ENCODE peak calls at places on chromosomes 12 and 14, in four cellular contexts. A is prostate gland, C is pancreas, E is Caco-2. X is an unnamed sample. For H3K4me1 and H3K27me3, the result is how much of the 10 kb centered on the place peaks cover.

GRCh38 chr14:26820101-26820500 is 222.3 kb upstream of the NOVA1 start:
- DNase-seq in A (no peak), C (no peak), E (no peak), X (no peak)

GRCh38 chr12:61894168-61894567 is 366.0 kb upstream of the USP15 start:
- DNase-seq in C (no peak), A (no peak), E (no peak), X (no peak)

GRCh38 chr12:113892556-113892955 is 73.6 kb downstream of the RBM19 start:
- DNase-seq in C (no peak), A (no peak), E (no peak), X (no peak)

GRCh38 chr12:16670456-16671050 is 64.6 kb upstream of the LMO3 start:
- DNase-seq in A (no peak), E (no peak), C (no peak), X (no peak)

GRCh38 chr12:132593938-132594358 is 16.4 kb downstream of the LRCOL1 start:
- DNase-seq in A (peak), C (peak), E (peak), X (peak)

GRCh38 chr12:64273527-64274403 is 51.7 kb upstream of the KICS2 start:
- DNase-seq in C (no peak), A (no peak), E (no peak), X (no peak)

GRCh38 chr12:114812858-114813761 is 129.1 kb upstream of the TBX3 start:
- DNase-seq in E (no peak), A (peak), C (no peak), X (no peak)

GRCh38 chr12:94649349-94650142 is 811 bp downstream of the TMCC3 start:
- DNase-seq in A (peak), E (peak), C (peak), X (peak)

GRCh38 chr12:117134059-117134458 is 34.8 kb upstream of the TESC start:
- DNase-seq in E (no peak), A (no peak), C (no peak), X (no peak)

GRCh38 chr12:59372971-59373370 is 222.9 kb upstream of the SLC16A7 start:
- DNase-seq in A (no peak), E (peak), C (no peak), X (no peak)

GRCh38 chr12:30631710-30632109 is 64.0 kb downstream of the IPO8 start:
- DNase-seq in E (no peak), C (no peak), A (no peak), X (no peak)

GRCh38 chr12:44774815-44775411 is 101.2 kb downstream of the NELL2 start:
- DNase-seq in E (peak), C (peak), A (no peak), X (no peak)

GRCh38 chr12:63410197-63410596 is 258.1 kb downstream of the DPY19L2 start:
- DNase-seq in E (no peak), A (no peak), C (no peak), X (no peak)

GRCh38 chr12:49200882-49201594 is 12.2 kb upstream of the TUBA1A start:
- DNase-seq in A (peak), C (no peak), E (no peak), X (no peak)

GRCh38 chr14:57287745-57288144 is 19.0 kb downstream of the AP5M1 start:
- DNase-seq in E (no peak), A (no peak), C (no peak), X (no peak)

GRCh38 chr12:57429473-57430116 is 1.2 kb downstream of the R3HDM2 start:
- DNase-seq in A (no peak), E (no peak), C (no peak), X (no peak)

GRCh38 chr14:68512088-68512487 is 280.8 kb downstream of the ZFP36L1 start:
- DNase-seq in A (no peak), E (no peak), C (no peak), X (no peak)

GRCh38 chr14:68510201-68510600 is 282.7 kb downstream of the ZFP36L1 start:
- DNase-seq in C (peak), E (no peak), A (no peak), X (peak)

GRCh38 chr14:68510951-68511726 is 281.7 kb downstream of the ZFP36L1 start:
- DNase-seq in A (no peak), C (no peak), E (no peak), X (no peak)

GRCh38 chr14:68513137-68513536 is 279.7 kb downstream of the ZFP36L1 start:
- DNase-seq in C (no peak), E (no peak), A (no peak), X (no peak)

GRCh38 chr14:68511727-68512047 is 281.2 kb downstream of the ZFP36L1 start:
- DNase-seq in C (no peak), A (no peak), E (no peak), X (no peak)
- H3K4me1 ChIP-seq in C (under half), A (under half), E (under half), X (under half)

GRCh38 chr12:122190842-122191668 is 8.1 kb downstream of the LRRC43 start:
- DNase-seq in E (peak), C (peak), A (peak), X (peak)
- TF ChIP-seq CTCF in E (peak), C (peak), A (peak), X (peak)

GRCh38 chr12:53703746-53704145 is 23.5 kb downstream of the CALCOCO1 start:
- DNase-seq in A (no peak), C (no peak), E (no peak), X (no peak)

GRCh38 chr12:53699673-53700015 is 23.8 kb upstream of the ATP5MC2 start:
- DNase-seq in A (no peak), C (no peak), E (no peak), X (no peak)

GRCh38 chr12:53700567-53700966 is 24.7 kb upstream of the ATP5MC2 start:
- DNase-seq in C (no peak), A (no peak), E (no peak), X (no peak)

GRCh38 chr12:53698948-53699672 is 23.2 kb upstream of the ATP5MC2 start:
- DNase-seq in A (no peak), E (no peak), C (no peak), X (no peak)

DNA sequence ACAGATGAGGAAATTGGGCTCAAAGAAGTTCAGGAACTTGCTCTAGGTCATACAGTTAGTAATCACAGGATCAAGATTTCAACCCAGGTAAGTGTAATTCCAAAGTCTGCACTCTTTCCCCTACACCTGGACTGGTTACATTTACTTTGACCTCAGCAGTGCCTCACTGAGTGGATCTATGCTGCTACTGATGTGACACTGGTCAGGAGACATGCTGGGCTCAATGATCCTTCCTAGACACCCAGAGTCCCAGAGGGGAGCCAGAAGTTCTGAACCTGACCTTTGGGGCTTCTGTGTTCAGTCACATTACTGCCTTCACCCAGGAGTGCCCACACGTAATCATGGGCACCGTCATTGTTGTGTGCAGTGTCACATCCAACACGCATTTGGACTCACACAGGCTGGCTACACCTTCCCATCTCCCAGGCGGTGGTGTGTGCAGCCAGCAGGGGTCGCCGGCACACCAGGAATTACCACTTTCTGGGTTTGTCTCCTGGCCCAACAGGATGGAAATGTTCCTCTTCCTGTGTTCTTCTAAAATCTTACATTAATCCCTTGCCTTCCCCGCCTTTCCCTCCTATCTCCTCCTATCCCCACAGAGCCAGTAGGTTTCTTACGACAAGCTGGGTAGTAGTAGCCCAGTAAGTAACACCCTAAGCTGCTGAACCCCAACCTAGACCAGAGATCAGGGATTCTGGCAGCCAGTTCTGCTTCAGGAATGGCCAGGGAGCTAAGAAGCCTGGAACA is 25.6 kb downstream of the CALCOCO1 start:
- DNase-seq in A (peak), C (peak), E (peak), X (peak)
- H3K27me3 ChIP-seq in A (under half), C (under half), E (under half), X (under half)

GRCh38 chr14:96745500-96746051 is 51.6 kb upstream of the VRK1 start:
- DNase-seq in C (no peak), E (no peak), A (no peak), X (no peak)
- H3K4me1 ChIP-seq in C (under half), E (under half), A (under half), X (under half)

GRCh38 chr12:19652391-19652790 is 213.1 kb downstream of the AEBP2 start:
- DNase-seq in A (no peak), E (no peak), C (no peak), X (no peak)

GRCh38 chr12:19657401-19657800 is 218.1 kb downstream of the AEBP2 start:
- DNase-seq in C (no peak), E (no peak), A (no peak), X (no peak)

DNA sequence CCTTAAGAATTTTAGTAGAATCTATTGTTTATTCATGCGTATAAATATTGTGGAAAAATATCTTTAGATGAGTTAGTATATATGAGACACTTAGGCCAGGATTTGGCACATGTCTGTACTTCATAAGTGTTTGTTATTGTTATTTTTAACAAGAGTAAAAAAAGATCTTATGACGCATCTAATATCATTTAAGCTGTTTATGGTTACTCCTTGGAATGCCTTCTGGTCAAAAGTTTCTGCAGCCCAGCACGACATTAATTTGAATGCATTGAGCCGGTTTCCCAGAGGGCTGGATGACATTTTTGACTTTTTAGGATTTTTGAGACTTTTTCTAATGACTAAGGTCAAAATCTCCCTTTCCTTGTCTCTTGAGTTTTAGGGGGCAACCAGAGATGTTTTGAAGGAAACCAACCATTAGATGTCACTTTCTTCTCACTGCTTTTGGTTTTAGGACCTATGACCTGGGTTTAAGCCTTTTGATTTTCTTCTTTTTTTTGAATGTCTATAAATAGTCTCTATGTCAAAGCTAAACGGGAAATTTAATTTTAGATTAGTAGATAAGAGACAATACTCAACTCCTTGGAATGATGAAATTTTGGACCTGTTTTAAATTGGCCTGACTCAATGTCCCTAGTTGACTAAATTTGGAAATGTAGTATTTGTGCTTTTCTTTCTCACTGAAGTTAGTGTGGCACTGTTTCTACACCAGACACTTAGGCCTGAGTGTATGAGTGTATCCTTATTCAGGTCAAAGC is 215.5 kb downstream of the AEBP2 start:
- DNase-seq in A (no peak), E (no peak), C (no peak), X (no peak)
- TF ChIP-seq CTCF in A (no peak), E (no peak), C (no peak), X (no peak)

DNA sequence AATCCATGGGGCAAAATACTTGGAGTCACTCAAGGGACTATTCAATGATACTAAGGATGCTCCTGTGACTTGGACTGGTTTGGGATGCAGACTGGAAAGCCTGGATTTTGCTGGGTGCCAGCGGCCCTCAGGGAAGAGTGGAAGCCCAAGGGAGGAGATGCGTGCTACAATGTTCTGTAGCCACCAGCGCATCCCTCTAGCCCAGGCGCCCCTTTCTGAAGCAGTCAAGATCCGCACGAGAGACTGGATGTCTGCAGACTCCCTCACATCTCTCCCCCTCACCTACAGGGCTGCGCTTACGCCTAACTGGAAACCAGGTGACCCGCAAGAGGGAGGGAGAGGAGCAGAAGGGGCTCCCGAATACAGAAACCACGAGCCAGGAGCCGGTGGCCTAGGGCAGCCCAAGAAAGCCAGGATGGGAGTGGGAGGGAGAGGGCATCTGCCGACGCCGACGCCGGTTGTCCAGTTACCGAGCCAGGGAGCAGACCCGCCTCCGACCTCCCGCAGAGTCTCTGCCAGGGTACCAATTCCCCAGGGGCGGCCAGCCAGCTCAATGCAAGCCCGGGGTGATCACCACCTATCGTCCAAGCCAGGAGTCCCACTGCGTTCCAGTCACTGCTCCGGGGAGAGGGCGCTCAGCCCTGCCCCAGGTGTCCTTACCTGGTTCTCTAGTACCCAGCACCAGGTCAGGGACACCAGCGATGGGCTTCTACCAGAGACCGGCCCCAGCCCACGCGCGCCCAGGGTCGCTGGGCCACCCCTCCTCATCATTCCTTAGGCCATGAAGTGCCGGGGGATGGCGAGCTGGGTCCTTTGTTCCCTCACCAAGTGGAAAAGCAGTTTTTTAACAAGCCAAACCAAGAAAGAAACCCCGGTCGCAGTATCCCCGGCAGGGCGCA is 1.2 kb downstream of the NTN4 start:
- DNase-seq in C (peak), E (peak), A (peak), X (peak)
- H3K27me3 ChIP-seq in C (under half), E (under half), A (under half), X (under half)